ENCODE peak calls at places on chromosome 19, in six cellular contexts. T, U, Y, J, I and E are unnamed samples.

GRCh38 chr19:47790398-47790814 is 11.9 kb downstream of the SELENOW start:
- DNase-seq in T (peak), J (peak), Y (peak), U (peak), I (peak), E (no peak)

GRCh38 chr19:30587869-30588268 is 215.7 kb downstream of the ZNF536 start:
- DNase-seq in I (no peak), J (no peak), Y (no peak), T (no peak), U (no peak), E (no peak)

GRCh38 chr19:47485210-47485609 is 1.2 kb upstream of the KPTN start:
- DNase-seq in Y (no peak), I (no peak), U (no peak), T (no peak), J (no peak), E (no peak)

GRCh38 chr19:1672038-1672768 is 19.8 kb upstream of the TCF3 start:
- DNase-seq in J (no peak), I (peak), T (peak), U (peak), Y (peak), E (no peak)

GRCh38 chr19:7970716-7971448 is 27.4 kb upstream of the TIMM44 start:
- DNase-seq in I (peak), T (no peak), J (no peak), U (peak), Y (no peak), E (no peak)

GRCh38 chr19:8526345-8527062 is 12.5 kb upstream of the ZNF414 start:
- DNase-seq in Y (peak), U (peak), J (no peak), I (peak), T (no peak), E (peak)

GRCh38 chr19:49658566-49659442 is 6.9 kb downstream of the IRF3 start:
- DNase-seq in I (no peak), U (no peak), T (no peak), J (no peak), Y (no peak), E (no peak)

GRCh38 chr19:50703915-50704548 is 15.6 kb downstream of the SHANK1 start:
- DNase-seq in J (no peak), I (no peak), T (no peak), Y (no peak), U (no peak), E (no peak)

GRCh38 chr19:13930402-13930801 is 7.8 kb downstream of the PODNL1 start:
- DNase-seq in U (no peak), I (no peak), J (no peak), T (no peak), Y (no peak), E (no peak)

GRCh38 chr19:495440-496332 is 600 bp upstream of the MADCAM1 start:
- DNase-seq in Y (no peak), J (peak), I (peak), U (peak), T (no peak), E (no peak)

GRCh38 chr19:6760606-6761005 is 6.6 kb downstream of the SH2D3A start:
- DNase-seq in I (no peak), Y (no peak), T (no peak), J (no peak), U (no peak), E (no peak)

GRCh38 chr19:2503521-2504109 is 27.7 kb downstream of the GADD45B start:
- DNase-seq in J (peak), I (no peak), Y (peak), U (no peak), T (peak), E (no peak)

GRCh38 chr19:13150919-13151604 is 851 bp downstream of the IER2 start:
- DNase-seq in Y (peak), I (peak), U (peak), J (no peak), T (no peak), E (no peak)

GRCh38 chr19:32308436-32309077 is 36.9 kb upstream of the ZNF507 start:
- DNase-seq in J (no peak), Y (no peak), U (no peak), I (no peak), T (no peak), E (no peak)

GRCh38 chr19:29873024-29873800 is 61.4 kb downstream of the CCNE1 start:
- DNase-seq in T (peak), Y (peak), I (peak), U (peak), J (peak), E (no peak)

GRCh38 chr19:53958168-53958571 is 4.6 kb upstream of the CACNG8 start:
- DNase-seq in T (no peak), J (no peak), I (peak), U (no peak), Y (no peak), E (no peak)

GRCh38 chr19:23305555-23305954 is 55.4 kb upstream of the ZNF724 start:
- DNase-seq in J (no peak), Y (no peak), U (no peak), I (no peak), T (no peak), E (no peak)

GRCh38 chr19:58054792-58055482 is 4.1 kb upstream of the ZNF135 start:
- DNase-seq in I (peak), Y (no peak), T (no peak), U (no peak), J (no peak), E (no peak)

GRCh38 chr19:47255947-47256687 is at the start of gene CCDC9:
- DNase-seq in Y (peak), T (peak), U (peak), I (peak), J (peak), E (peak)

GRCh38 chr19:50513746-50514345 is at the start of gene ASPDH:
- DNase-seq in Y (no peak), T (no peak), I (no peak), J (no peak), U (no peak), E (no peak)

GRCh38 chr19:39704181-39705044 is at the start of gene LGALS14:
- DNase-seq in Y (no peak), T (no peak), I (no peak), J (no peak), U (no peak), E (no peak)